ENCODE peak calls at places on chromosomes 5 and 9, in eight cellular contexts. A is retinal pigment epithelial cell, I is lower leg skin, Y is cardiac fibroblast, U is uterus, C is tibial artery, M is brain microvascular endothelial cell, X is lung. Q is an unnamed sample.

GRCh38 chr5:79636981-79637733 is 24.9 kb downstream of the TENT2 start:
- DNase-seq in U (no peak), A (no peak), Y (peak), M (no peak), C (no peak), X (no peak), I (no peak), Q (peak)

GRCh38 chr5:109911731-109912130 is 222.0 kb downstream of the MAN2A1 start:
- DNase-seq in U (no peak), A (no peak), M (peak), Y (peak), I (no peak), C (no peak), X (no peak), Q (peak)

GRCh38 chr9:122444366-122444765 is 33.4 kb downstream of the OR1J1 start:
- DNase-seq in U (no peak), C (no peak), M (peak), A (no peak), Y (peak), I (no peak), X (no peak), Q (peak)

GRCh38 chr5:2565147-2565546 is 186.3 kb downstream of the IRX2 start:
- DNase-seq in M (no peak), C (no peak), U (no peak), A (no peak), I (no peak), Y (no peak), X (no peak), Q (no peak)

GRCh38 chr5:100430268-100430900 is 104.8 kb upstream of the FAM174A start:
- DNase-seq in Y (peak), C (peak), U (no peak), I (peak), M (peak), A (no peak), X (peak), Q (peak)

GRCh38 chr5:32794086-32794485 is 83.0 kb downstream of the NPR3 start:
- DNase-seq in I (no peak), A (no peak), C (no peak), Y (no peak), U (no peak), M (peak), X (no peak), Q (peak)

GRCh38 chr5:14272548-14273205 is 129.5 kb downstream of the TRIO start:
- DNase-seq in I (no peak), M (no peak), Y (no peak), X (no peak), C (no peak), A (no peak), U (no peak), Q (no peak)

GRCh38 chr5:51159606-51160005 is 223.6 kb upstream of the ISL1 start:
- DNase-seq in Y (no peak), C (no peak), I (no peak), A (no peak), U (no peak), M (no peak), X (no peak), Q (no peak)

GRCh38 chr9:75892168-75892901 is 1.9 kb downstream of the PCSK5 start:
- DNase-seq in X (peak), A (no peak), C (peak), U (peak), I (no peak), Y (peak), M (no peak), Q (peak)

GRCh38 chr9:71685394-71685793 is 82.9 kb downstream of the CEMIP2 start:
- DNase-seq in X (no peak), C (no peak), A (no peak), Y (no peak), U (no peak), M (no peak), I (no peak), Q (no peak)

GRCh38 chr5:179812135-179812825 is 5.6 kb upstream of the MGAT4B start:
- DNase-seq in I (no peak), U (no peak), C (no peak), A (no peak), X (no peak), Y (no peak), M (no peak), Q (no peak)

GRCh38 chr5:125700380-125700856 is 722.8 kb upstream of the GRAMD2B start:
- DNase-seq in M (no peak), I (no peak), A (no peak), U (no peak), C (no peak), Y (peak), X (no peak), Q (peak)

GRCh38 chr9:109381011-109381729 is 60.3 kb upstream of the EPB41L4B start:
- DNase-seq in M (no peak), A (no peak), I (no peak), U (no peak), X (no peak), Y (no peak), C (no peak), Q (peak)

GRCh38 chr5:169299651-169300467 is 1.1 kb downstream of the SLIT3 start:
- DNase-seq in A (no peak), I (no peak), M (no peak), U (peak), Y (peak), X (peak), C (no peak), Q (no peak)

GRCh38 chr5:137501846-137502406 is 2.8 kb upstream of the SPOCK1 start:
- DNase-seq in A (no peak), C (no peak), M (no peak), U (no peak), X (no peak), Y (no peak), I (no peak), Q (no peak)

GRCh38 chr9:85978496-85978895 is 37.5 kb downstream of the NAA35 start:
- DNase-seq in U (no peak), C (no peak), X (no peak), A (no peak), Y (peak), M (no peak), I (no peak), Q (no peak)

GRCh38 chr9:134278974-134279640 is 47.1 kb upstream of the RXRA start:
- DNase-seq in Y (no peak), X (no peak), M (no peak), U (no peak), I (no peak), C (no peak), A (no peak), Q (no peak)

GRCh38 chr9:7147136-7148090 is 389.6 kb downstream of the KDM4C start:
- DNase-seq in C (no peak), U (no peak), I (no peak), A (no peak), Y (no peak), M (no peak), X (no peak), Q (peak)

GRCh38 chr5:149552761-149553160 is 1.5 kb upstream of the CSNK1A1 start:
- DNase-seq in M (no peak), I (no peak), U (no peak), A (no peak), Y (no peak), C (no peak), X (no peak), Q (no peak)

GRCh38 chr5:16809816-16810502 is 126.1 kb downstream of the MYO10 start:
- DNase-seq in A (no peak), X (peak), Y (peak), I (peak), M (peak), C (peak), U (peak), Q (peak)

GRCh38 chr5:35263266-35263665 is 33.0 kb upstream of the PRLR start:
- DNase-seq in U (no peak), M (no peak), I (no peak), C (no peak), Y (no peak), X (no peak), A (no peak), Q (no peak)

GRCh38 chr9:111985315-111985714 is 88.7 kb downstream of the UGCG start:
- DNase-seq in U (no peak), C (no peak), X (no peak), M (no peak), Y (no peak), A (no peak), I (no peak), Q (no peak)

GRCh38 chr5:66198837-66199236 is 54.7 kb downstream of the SREK1 start:
- DNase-seq in X (no peak), A (no peak), U (no peak), C (no peak), M (no peak), I (no peak), Y (no peak), Q (no peak)

GRCh38 chr5:150626853-150627276 is 13.6 kb upstream of the SYNPO start:
- DNase-seq in U (no peak), M (no peak), X (no peak), C (peak), I (no peak), A (no peak), Y (peak), Q (no peak)

GRCh38 chr5:150623878-150624216 is 16.6 kb upstream of the SYNPO start:
- DNase-seq in Y (no peak), X (no peak), U (no peak), M (no peak), C (no peak), I (no peak), A (no peak), Q (no peak)

GRCh38 chr5:150624334-150625163 is 15.9 kb upstream of the SYNPO start:
- DNase-seq in Y (peak), A (no peak), M (no peak), X (no peak), C (no peak), I (no peak), U (no peak), Q (no peak)

GRCh38 chr5:150625831-150626746 is 14.4 kb upstream of the SYNPO start:
- DNase-seq in A (no peak), I (no peak), X (no peak), Y (no peak), U (no peak), M (no peak), C (no peak), Q (no peak)

GRCh38 chr5:150625164-150625535 is 15.3 kb upstream of the SYNPO start:
- DNase-seq in A (no peak), M (no peak), I (no peak), C (peak), U (peak), Y (no peak), X (no peak), Q (no peak)
- H3K4me3 ChIP-seq in A (peak), M (peak), I (peak), C (peak), U (peak), Y (peak), X (peak), Q (peak)

GRCh38 chr9:129071526-129072131 is 9.3 kb upstream of the DOLPP1 start:
- DNase-seq in M (no peak), I (no peak), Y (no peak), A (no peak), C (no peak), U (no peak), X (no peak), Q (no peak)

GRCh38 chr9:129070670-129071525 is 10.0 kb upstream of the DOLPP1 start:
- DNase-seq in U (no peak), Y (no peak), C (no peak), I (no peak), X (no peak), A (no peak), M (no peak), Q (no peak)

GRCh38 chr9:129069825-129070473 is 11.0 kb upstream of the DOLPP1 start:
- DNase-seq in M (no peak), X (no peak), A (no peak), U (no peak), Y (no peak), C (no peak), I (no peak), Q (no peak)

GRCh38 chr9:129068110-129068509 is 12.8 kb upstream of the DOLPP1 start:
- DNase-seq in Y (no peak), C (no peak), M (no peak), U (no peak), X (no peak), I (no peak), A (no peak), Q (no peak)

GRCh38 chr9:129069128-129069824 is 11.6 kb upstream of the DOLPP1 start:
- DNase-seq in A (no peak), Y (peak), I (peak), C (peak), M (no peak), U (no peak), X (peak), Q (peak)
- H3K4me3 ChIP-seq in A (no peak), Y (no peak), I (no peak), C (no peak), M (no peak), U (no peak), X (no peak), Q (no peak)

GRCh38 chr9:130303613-130304055 is 38.1 kb downstream of the HMCN2 start:
- DNase-seq in U (no peak), Y (no peak), M (no peak), I (no peak), X (no peak), A (no peak), C (no peak), Q (no peak)

GRCh38 chr9:130302785-130303612 is 37.4 kb downstream of the HMCN2 start:
- DNase-seq in I (no peak), A (no peak), C (no peak), M (no peak), U (no peak), Y (no peak), X (no peak), Q (no peak)

GRCh38 chr9:130305381-130305780 is 39.8 kb downstream of the HMCN2 start:
- DNase-seq in A (no peak), I (no peak), X (no peak), U (no peak), C (peak), Y (peak), M (no peak), Q (no peak)

GRCh38 chr9:130304643-130305042 is 39.1 kb downstream of the HMCN2 start:
- DNase-seq in M (no peak), I (no peak), Y (no peak), A (no peak), X (no peak), U (no peak), C (no peak), Q (no peak)

GRCh38 chr9:130304141-130304540 is 38.6 kb downstream of the HMCN2 start:
- DNase-seq in I (no peak), U (no peak), C (no peak), Y (no peak), M (no peak), A (no peak), X (no peak), Q (no peak)
- H3K4me3 ChIP-seq in I (no peak), U (no peak), C (no peak), Y (no peak), M (no peak), A (no peak), X (no peak), Q (no peak)

GRCh38 chr5:136134653-136135052 is 2.0 kb downstream of the SMAD5 start:
- DNase-seq in U (no peak), A (no peak), Y (no peak), X (no peak), C (no peak), M (no peak), I (no peak), Q (no peak)
- H3K4me3 ChIP-seq in U (no peak), A (no peak), Y (no peak), X (no peak), C (peak), M (no peak), I (no peak), Q (peak)

DNA sequence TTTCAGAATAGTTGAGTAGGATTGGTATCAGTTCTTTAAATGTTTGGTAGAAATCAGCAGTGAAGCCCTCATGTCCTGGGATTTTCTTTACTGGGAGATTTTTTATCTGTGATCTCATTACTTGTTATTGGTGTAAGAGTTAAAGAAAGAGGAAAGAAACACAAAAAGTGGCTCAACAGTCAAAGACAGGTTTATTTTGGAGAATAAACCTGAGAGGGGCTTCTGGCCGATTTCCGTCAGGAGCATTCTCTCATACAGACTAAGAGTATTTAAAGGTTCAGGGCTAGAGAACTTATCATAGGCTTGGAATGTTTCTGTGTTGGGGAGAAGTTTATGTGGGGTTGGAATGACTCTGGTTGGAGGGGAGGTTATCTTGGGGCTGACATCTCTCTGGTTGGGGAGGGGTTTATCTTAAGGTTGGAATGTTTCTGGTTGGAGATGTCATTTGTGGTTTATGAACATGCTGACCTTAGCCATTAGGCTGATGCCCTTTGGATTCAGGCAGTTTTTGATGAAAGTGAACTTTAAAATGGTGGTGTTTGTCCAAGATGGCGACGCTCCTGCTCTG is 62.5 kb downstream of the CFAP95 start:
- DNase-seq in U (no peak), C (no peak), X (no peak), Y (no peak), A (no peak), M (no peak), I (no peak), Q (no peak)
- H3K4me3 ChIP-seq in U (no peak), C (no peak), X (no peak), Y (no peak), A (no peak), M (no peak), I (no peak), Q (no peak)

Q was measured in choroid plexus epithelial cell.